ENCODE peak calls at places on chromosomes 16 and 17, in five cellular contexts. Q, V, U, X and O are unnamed samples.

GRCh38 chr17:41687828-41688640 is 651 bp upstream of the EIF1 start:
- DNase-seq in Q (no peak), V (peak), U (no peak), X (no peak), O (peak)

GRCh38 chr16:64459821-64460220 is 662.0 kb downstream of the CDH11 start:
- DNase-seq in Q (no peak), V (no peak), U (no peak), X (no peak), O (no peak)

GRCh38 chr17:63622571-63623390 is 564 bp downstream of the MAP3K3 start:
- DNase-seq in Q (peak), V (peak), U (no peak), X (peak), O (peak)

GRCh38 chr16:3793161-3793576 is 75.8 kb upstream of the TRAP1 start:
- DNase-seq in Q (no peak), V (no peak), U (no peak), X (no peak), O (no peak)

GRCh38 chr16:84266451-84266850 is 26.6 kb upstream of the KCNG4 start:
- DNase-seq in Q (peak), V (no peak), U (no peak), X (peak), O (no peak)

GRCh38 chr16:88019847-88020512 is 68.7 kb downstream of the BANP start:
- DNase-seq in Q (no peak), V (no peak), U (no peak), X (no peak), O (no peak)

GRCh38 chr16:54430491-54431030 is 144.0 kb upstream of the IRX3 start:
- DNase-seq in Q (peak), V (no peak), U (no peak), X (no peak), O (no peak)

GRCh38 chr16:55047331-55047730 is 116.7 kb downstream of the IRX5 start:
- DNase-seq in Q (no peak), V (no peak), U (no peak), X (no peak), O (no peak)

GRCh38 chr17:49434821-49435581 is 20.3 kb upstream of the PHB1 start:
- DNase-seq in Q (peak), V (no peak), U (no peak), X (peak), O (peak)

GRCh38 chr17:16026895-16027294 is 27.3 kb downstream of the TTC19 start:
- DNase-seq in Q (no peak), V (no peak), U (no peak), X (no peak), O (no peak)

GRCh38 chr16:89313583-89313982 is 96.1 kb downstream of the ZNF778 start:
- DNase-seq in Q (no peak), V (no peak), U (no peak), X (no peak), O (no peak)

GRCh38 chr16:87384162-87384999 is 805 bp upstream of the FBXO31 start:
- DNase-seq in Q (no peak), V (no peak), U (no peak), X (no peak), O (peak)

GRCh38 chr17:44782349-44782850 is 23.6 kb downstream of the ADAM11 start:
- DNase-seq in Q (no peak), V (no peak), U (no peak), X (no peak), O (no peak)

GRCh38 chr16:83513006-83513755 is 294.6 kb upstream of the HSBP1 start:
- DNase-seq in Q (peak), V (no peak), U (no peak), X (no peak), O (no peak)

GRCh38 chr17:38674013-38674748 is 576 bp downstream of the EPOP start:
- DNase-seq in Q (no peak), V (no peak), U (no peak), X (peak), O (peak)

GRCh38 chr17:62963296-62963695 is 2.7 kb upstream of the TANC2 start:
- DNase-seq in Q (peak), V (no peak), U (no peak), X (no peak), O (no peak)

GRCh38 chr17:65696739-65697394 is 135.4 kb upstream of the AXIN2 start:
- DNase-seq in Q (peak), V (no peak), U (no peak), X (no peak), O (no peak)

GRCh38 chr17:43734376-43734775 is 24.2 kb downstream of the SOST start:
- DNase-seq in Q (peak), V (no peak), U (no peak), X (no peak), O (no peak)

GRCh38 chr17:237406-237955 is 56.0 kb upstream of the DOC2B start:
- DNase-seq in Q (no peak), V (no peak), U (no peak), X (no peak), O (no peak)